ENCODE peak calls at places on chromosomes 6 and 20, in six cellular contexts. I is GM23338; L is CD4-positive, alpha-beta memory T cell; O is ACHN; B is H54; U is smooth muscle cell of the brain vasculature. D is an unnamed sample.

GRCh38 chr20:371755-372542 is 8.6 kb upstream of the TRIB3 start:
- DNase-seq in O (peak; percentile 27), U (no peak), B (peak; percentile 73), L (no peak), I (no peak), D (peak; percentile 69)

GRCh38 chr6:35063701-35064507 is 77.2 kb downstream of the TCP11 start:
- DNase-seq in O (no peak), L (no peak), I (no peak), U (no peak), B (no peak), D (no peak)

GRCh38 chr6:24495516-24495847 is 713 bp downstream of the ALDH5A1 start:
- DNase-seq in U (peak; percentile 12), L (no peak), B (no peak), O (no peak), I (peak; percentile 83), D (no peak)

GRCh38 chr6:102204336-102204735 is 810.8 kb downstream of the GRIK2 start:
- DNase-seq in B (no peak), L (no peak), U (no peak), O (no peak), I (no peak), D (no peak)

GRCh38 chr20:49203011-49203410 is 14.9 kb upstream of the STAU1 start:
- DNase-seq in B (no peak), U (no peak), L (no peak), I (no peak), O (no peak), D (no peak)

GRCh38 chr6:138025528-138025941 is 81.7 kb downstream of the PERP start:
- DNase-seq in U (no peak), L (no peak), O (no peak), I (no peak), B (no peak), D (no peak)

GRCh38 chr6:160692369-160692959 is 9.6 kb upstream of the PLG start:
- DNase-seq in B (no peak), L (no peak), I (peak; percentile 49), U (no peak), O (no peak), D (no peak)

GRCh38 chr6:16684896-16685554 is 76.2 kb downstream of the ATXN1 start:
- DNase-seq in B (no peak), L (peak; percentile 42), U (no peak), O (peak; percentile 83), I (no peak), D (no peak)

GRCh38 chr20:4866429-4866828 is 134.9 kb downstream of the SLC23A2 start:
- DNase-seq in O (no peak), L (no peak), B (no peak), I (no peak), U (no peak), D (no peak)

GRCh38 chr20:24651171-24651972 is 181.9 kb downstream of the SYNDIG1 start:
- DNase-seq in O (peak; percentile 76), U (no peak), B (peak; percentile 63), L (no peak), I (no peak), D (peak; percentile 94)

GRCh38 chr6:90406957-90407356 is 110.3 kb upstream of the BACH2 start:
- DNase-seq in I (no peak), O (no peak), L (no peak), B (no peak), U (no peak), D (no peak)

GRCh38 chr6:92047886-92048285 is 1371.5 kb downstream of the EPHA7 start:
- DNase-seq in I (no peak), U (no peak), O (no peak), B (no peak), L (no peak), D (no peak)

GRCh38 chr6:57421503-57421902 is 104.1 kb downstream of the PRIM2 start:
- DNase-seq in I (no peak), L (no peak), U (no peak), O (no peak), B (no peak), D (peak; percentile 11)

GRCh38 chr20:57291003-57291402 is 24.6 kb upstream of the BMP7 start:
- DNase-seq in B (no peak), I (peak; percentile 75), L (no peak), U (no peak), O (no peak), D (no peak)

GRCh38 chr6:35208419-35208818 is 5.3 kb upstream of the SCUBE3 start:
- DNase-seq in O (no peak), U (no peak), L (no peak), B (no peak), I (no peak), D (no peak)

GRCh38 chr6:13687917-13688351 is 23.7 kb downstream of the RANBP9 start:
- DNase-seq in I (no peak), U (no peak), O (no peak), L (peak; percentile 55), B (no peak), D (no peak)

GRCh38 chr6:131652472-131652871 is 15.4 kb downstream of the ENPP3 start:
- DNase-seq in I (no peak), O (no peak), L (no peak), U (no peak), B (no peak), D (peak; percentile 9)

GRCh38 chr20:13777171-13777601 is 7.5 kb downstream of the ESF1 start:
- DNase-seq in O (peak; percentile 19), B (peak; percentile 11), I (no peak), L (no peak), U (no peak), D (no peak)